ENCODE peak calls at places on chromosomes 16 and 17, in seven cellular contexts. Y is activated CD4-positive, alpha-beta memory T cell treated with anti-CD3 and anti-CD28 coated beads, Interleukin-2, amount 10 ng/mL, durations not matched to agents 7 days and 5 days; S is HCT116; M is mesothelial cell of epicardium; O is epithelial cell of prostate; A is right cardiac atrium; U is activated gamma-delta T cell treated with Interleukin-2 at 50 U/mL for 16 hours. E is an unnamed sample.

GRCh38 chr16:67198238-67198734 is 645 bp upstream of the ELMO3 start:
- DNase-seq in Y (no peak), O (peak), M (no peak), U (no peak), S (peak), A (peak), E (peak)

GRCh38 chr17:60134396-60135159 is 15.2 kb upstream of the CA4 start:
- DNase-seq in S (no peak), A (no peak), U (no peak), Y (peak), O (no peak), M (no peak), E (no peak)

GRCh38 chr16:49024896-49025295 is 256.7 kb downstream of the CBLN1 start:
- DNase-seq in Y (no peak), S (no peak), U (no peak), M (no peak), A (no peak), O (no peak), E (no peak)

GRCh38 chr16:66898207-66898606 is 17.9 kb downstream of the PDP2 start:
- DNase-seq in A (peak), M (no peak), O (peak), S (no peak), U (no peak), Y (no peak), E (peak)

GRCh38 chr16:364595-365491 is 5.5 kb downstream of the MRPL28 start:
- DNase-seq in Y (no peak), S (no peak), M (no peak), U (no peak), O (no peak), A (no peak), E (no peak)

GRCh38 chr17:72683506-72684404 is 408.7 kb downstream of the SLC39A11 start:
- DNase-seq in S (peak), M (no peak), A (no peak), O (peak), U (no peak), Y (no peak), E (peak)

GRCh38 chr16:50842589-50842988 is 100.7 kb downstream of the CYLD start:
- DNase-seq in A (no peak), U (no peak), M (no peak), Y (no peak), O (no peak), S (no peak), E (no peak)

GRCh38 chr16:35339337-35339736 is 1879.9 kb downstream of the TP53TG3F start:
- DNase-seq in A (no peak), M (no peak), Y (no peak), O (no peak), S (no peak), U (no peak), E (no peak)

GRCh38 chr16:22188595-22189442 is 17.3 kb upstream of the EEF2K start:
- DNase-seq in Y (peak), M (peak), S (peak), A (peak), O (peak), U (peak), E (peak)

GRCh38 chr17:2972749-2973148 is 90.7 kb downstream of the OR1D5 start:
- DNase-seq in U (no peak), A (no peak), M (no peak), O (no peak), S (no peak), Y (no peak), E (no peak)

GRCh38 chr16:78494105-78494504 is 394.7 kb downstream of the WWOX start:
- DNase-seq in S (no peak), U (no peak), A (no peak), Y (no peak), M (no peak), O (no peak), E (no peak)